ENCODE peak calls at places on chromosome 4, in four cellular contexts. One of them, this sample, is unnamed.

GRCh38 chr4:158170691-158171455 is 2.0 kb downstream of the GASK1B start:
- DNase-seq in adipocyte: no peak
- DNase-seq in dorsolateral prefrontal cortex: no peak
- DNase-seq in left ventricle myocardium inferior: peak; percentile 85
- DNase-seq in this sample: no peak

GRCh38 chr4:132540797-132541196 is 608.3 kb upstream of the PCDH10 start:
- DNase-seq in adipocyte: no peak
- DNase-seq in dorsolateral prefrontal cortex: no peak
- DNase-seq in left ventricle myocardium inferior: no peak
- DNase-seq in this sample: no peak

GRCh38 chr4:123939621-123940020 is 543.0 kb downstream of the SPRY1 start:
- DNase-seq in adipocyte: peak; percentile 74
- DNase-seq in dorsolateral prefrontal cortex: no peak
- DNase-seq in left ventricle myocardium inferior: no peak
- DNase-seq in this sample: no peak

GRCh38 chr4:71258323-71258722 is 80.5 kb upstream of the SLC4A4 start:
- DNase-seq in adipocyte: no peak
- DNase-seq in dorsolateral prefrontal cortex: no peak
- DNase-seq in left ventricle myocardium inferior: no peak
- DNase-seq in this sample: no peak

GRCh38 chr4:21413807-21414370 is 534.7 kb downstream of the KCNIP4 start:
- DNase-seq in adipocyte: no peak
- DNase-seq in dorsolateral prefrontal cortex: no peak
- DNase-seq in left ventricle myocardium inferior: no peak
- DNase-seq in this sample: no peak

GRCh38 chr4:8580321-8581093 is at the start of gene GPR78:
- DNase-seq in adipocyte: peak; percentile 69
- DNase-seq in dorsolateral prefrontal cortex: no peak
- DNase-seq in left ventricle myocardium inferior: peak; percentile 43
- DNase-seq in this sample: no peak

GRCh38 chr4:95238554-95238953 is 310.2 kb downstream of the UNC5C start:
- DNase-seq in adipocyte: no peak
- DNase-seq in dorsolateral prefrontal cortex: no peak
- DNase-seq in left ventricle myocardium inferior: no peak
- DNase-seq in this sample: no peak

GRCh38 chr4:68855771-68856170 is 40.0 kb downstream of the UGT2B10 start:
- DNase-seq in adipocyte: no peak
- DNase-seq in dorsolateral prefrontal cortex: no peak
- DNase-seq in left ventricle myocardium inferior: no peak
- DNase-seq in this sample: no peak

GRCh38 chr4:105741548-105741947 is 33.0 kb downstream of the GSTCD start:
- DNase-seq in adipocyte: peak; percentile 68
- DNase-seq in dorsolateral prefrontal cortex: no peak
- DNase-seq in left ventricle myocardium inferior: no peak
- DNase-seq in this sample: no peak

GRCh38 chr4:153466637-153467153 is 535 bp downstream of the TMEM131L start:
- DNase-seq in adipocyte: no peak
- DNase-seq in dorsolateral prefrontal cortex: no peak
- DNase-seq in left ventricle myocardium inferior: no peak
- DNase-seq in this sample: no peak

GRCh38 chr4:5662555-5662954 is 45.8 kb downstream of the EVC2 start:
- DNase-seq in adipocyte: no peak
- DNase-seq in dorsolateral prefrontal cortex: no peak
- DNase-seq in left ventricle myocardium inferior: no peak
- DNase-seq in this sample: no peak

GRCh38 chr4:54090804-54091623 is 8.9 kb upstream of the GSX2 start:
- DNase-seq in adipocyte: peak; percentile 57
- DNase-seq in dorsolateral prefrontal cortex: no peak
- DNase-seq in left ventricle myocardium inferior: peak; percentile 45
- DNase-seq in this sample: no peak
- H3K4me3 ChIP-seq in adipocyte: peak overlapping the region; percentile 82
- H3K4me3 ChIP-seq in dorsolateral prefrontal cortex: peak overlapping the region; percentile 67
- H3K4me3 ChIP-seq in left ventricle myocardium inferior: peak overlapping the region; percentile 67
- H3K4me3 ChIP-seq in this sample: peak overlapping the region; percentile 50

GRCh38 chr4:155376387-155377268 is at the start of gene MAP9:
- DNase-seq in adipocyte: peak; percentile 98
- DNase-seq in dorsolateral prefrontal cortex: peak; percentile 96
- DNase-seq in left ventricle myocardium inferior: peak; percentile 86
- DNase-seq in this sample: peak; percentile 91

GRCh38 chr4:155371432-155372043 is 5.2 kb downstream of the MAP9 start:
- DNase-seq in adipocyte: peak; percentile 68
- DNase-seq in dorsolateral prefrontal cortex: no peak
- DNase-seq in left ventricle myocardium inferior: no peak
- DNase-seq in this sample: no peak

DNA sequence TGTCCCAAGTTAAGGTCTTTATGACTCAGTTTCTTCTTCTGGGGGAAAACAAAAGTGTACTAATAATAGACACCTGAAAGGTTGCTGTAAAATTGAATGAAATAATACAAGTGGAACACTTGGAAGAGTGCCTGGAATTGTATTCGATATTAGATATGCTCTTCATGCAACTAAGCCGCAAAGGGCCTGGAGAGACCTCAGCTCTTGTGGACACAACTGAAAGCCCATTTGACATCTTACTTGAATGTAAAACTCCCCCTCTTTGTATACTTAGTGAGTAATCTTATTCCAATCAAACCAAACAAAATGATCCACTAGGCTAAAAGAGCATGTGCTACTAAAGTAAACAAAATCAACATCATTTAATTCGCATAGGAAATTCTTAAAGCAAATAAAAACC is 516 bp upstream of the MAP9 start:
- DNase-seq in adipocyte: peak; percentile 22
- DNase-seq in dorsolateral prefrontal cortex: no peak
- DNase-seq in left ventricle myocardium inferior: no peak
- DNase-seq in this sample: no peak
- H3K4me3 ChIP-seq in adipocyte: peak overlapping the region; percentile 95
- H3K4me3 ChIP-seq in dorsolateral prefrontal cortex: peak overlapping the region; percentile 93
- H3K4me3 ChIP-seq in left ventricle myocardium inferior: peak overlapping the region; percentile 73
- H3K4me3 ChIP-seq in this sample: peak overlapping the region; percentile 77

GRCh38 chr4:151519728-151520415 is 110.9 kb downstream of the FHIP1A start:
- DNase-seq in adipocyte: no peak
- DNase-seq in dorsolateral prefrontal cortex: no peak
- DNase-seq in left ventricle myocardium inferior: no peak
- DNase-seq in this sample: no peak

GRCh38 chr4:151517896-151518295 is 108.9 kb downstream of the FHIP1A start:
- DNase-seq in adipocyte: no peak
- DNase-seq in dorsolateral prefrontal cortex: no peak
- DNase-seq in left ventricle myocardium inferior: no peak
- DNase-seq in this sample: no peak

GRCh38 chr4:151522790-151523332 is 113.9 kb downstream of the FHIP1A start:
- DNase-seq in adipocyte: no peak
- DNase-seq in dorsolateral prefrontal cortex: no peak
- DNase-seq in left ventricle myocardium inferior: no peak
- DNase-seq in this sample: no peak

DNA sequence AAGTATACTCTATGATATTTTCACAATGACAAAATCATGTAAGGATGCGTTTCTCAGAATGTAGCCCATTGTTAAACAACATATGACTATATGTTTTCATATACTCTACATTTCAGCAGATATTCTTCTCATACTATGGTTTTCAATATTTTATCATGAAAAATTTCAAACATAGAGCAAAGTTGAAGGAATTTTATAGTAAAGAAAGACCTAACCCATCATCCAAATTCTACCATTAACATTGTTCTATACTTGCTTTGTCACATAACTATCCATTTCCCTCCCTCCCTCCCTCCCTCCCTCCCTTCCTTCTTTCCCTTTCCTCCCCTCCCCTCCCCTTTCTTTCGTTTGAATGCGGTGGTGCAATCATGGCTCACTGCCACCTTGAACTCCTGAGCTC is 109.4 kb downstream of the FHIP1A start:
- DNase-seq in adipocyte: no peak
- DNase-seq in dorsolateral prefrontal cortex: no peak
- DNase-seq in left ventricle myocardium inferior: no peak
- DNase-seq in this sample: no peak
- H3K4me3 ChIP-seq in adipocyte: no peak overlapping the region
- H3K4me3 ChIP-seq in dorsolateral prefrontal cortex: no peak overlapping the region
- H3K4me3 ChIP-seq in left ventricle myocardium inferior: no peak overlapping the region
- H3K4me3 ChIP-seq in this sample: no peak overlapping the region

GRCh38 chr4:112288455-112288854 is 2.8 kb upstream of the TIFA start:
- DNase-seq in adipocyte: no peak
- DNase-seq in dorsolateral prefrontal cortex: no peak
- DNase-seq in left ventricle myocardium inferior: no peak
- DNase-seq in this sample: peak; percentile 73
- H3K4me3 ChIP-seq in adipocyte: no peak overlapping the region
- H3K4me3 ChIP-seq in dorsolateral prefrontal cortex: no peak overlapping the region
- H3K4me3 ChIP-seq in left ventricle myocardium inferior: no peak overlapping the region
- H3K4me3 ChIP-seq in this sample: peak overlapping the region; percentile 34

DNA sequence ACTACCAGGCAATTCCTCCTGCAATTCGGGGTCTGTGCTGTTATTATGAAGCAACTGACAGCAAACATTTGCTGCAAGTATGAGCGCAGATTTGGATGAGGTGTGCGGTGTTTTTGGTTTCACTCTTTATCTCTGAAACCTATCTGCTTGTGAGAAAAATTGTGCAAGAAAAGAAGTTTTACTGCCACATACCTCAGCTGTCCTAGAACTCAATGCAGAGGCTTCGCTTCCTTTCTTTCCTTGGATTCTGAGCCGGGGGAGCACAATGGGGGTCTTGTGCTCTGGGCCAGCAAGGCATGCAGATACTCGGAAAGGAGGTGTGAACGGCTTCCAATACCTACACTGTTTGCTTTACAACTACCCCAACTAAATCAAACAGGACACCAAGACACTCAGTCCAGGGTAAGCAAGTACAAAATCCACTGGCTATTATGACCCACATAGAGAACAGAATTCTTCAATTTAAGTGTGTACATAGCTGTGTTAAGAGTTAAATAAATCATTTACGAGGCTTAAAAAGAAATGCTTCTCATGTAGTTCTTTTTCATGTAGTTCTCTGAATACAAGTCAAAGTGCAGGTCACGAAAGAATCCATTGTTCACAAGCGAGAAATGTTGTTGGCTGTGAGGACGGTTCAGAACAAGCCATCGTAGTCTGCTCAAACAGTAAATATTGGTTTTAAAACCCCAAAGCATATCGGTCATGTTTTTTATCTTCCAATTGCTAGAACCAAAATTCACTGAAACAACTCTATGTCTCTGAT is 1.1 kb downstream of the SORBS2 start:
- DNase-seq in adipocyte: no peak
- DNase-seq in dorsolateral prefrontal cortex: no peak
- DNase-seq in left ventricle myocardium inferior: no peak
- DNase-seq in this sample: no peak
- H3K4me3 ChIP-seq in adipocyte: no peak overlapping the region
- H3K4me3 ChIP-seq in dorsolateral prefrontal cortex: peak overlapping the region; percentile 69
- H3K4me3 ChIP-seq in left ventricle myocardium inferior: peak overlapping the region; percentile 70
- H3K4me3 ChIP-seq in this sample: peak overlapping the region; percentile 53

DNA sequence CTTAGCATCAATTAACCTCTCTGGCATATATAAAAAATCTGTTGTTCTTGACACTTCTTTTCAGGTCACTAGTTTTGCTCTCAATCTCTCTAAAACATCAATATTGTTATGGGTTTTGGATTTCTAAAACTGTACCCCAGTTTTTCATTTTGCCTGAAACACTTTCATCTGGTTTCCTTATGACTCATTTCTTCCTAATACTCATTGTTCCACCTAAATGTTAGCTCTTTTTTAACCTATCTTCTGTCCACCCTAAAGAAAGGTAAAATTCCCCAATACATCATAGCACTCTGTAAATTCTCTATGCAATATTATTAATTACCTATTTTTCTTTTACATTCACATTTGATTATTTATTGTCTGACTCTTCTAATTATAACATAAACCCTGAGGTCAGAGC is 575.5 kb upstream of the NDST4 start:
- DNase-seq in adipocyte: no peak
- DNase-seq in dorsolateral prefrontal cortex: no peak
- DNase-seq in left ventricle myocardium inferior: no peak
- DNase-seq in this sample: no peak
- H3K4me3 ChIP-seq in adipocyte: no peak overlapping the region
- H3K4me3 ChIP-seq in dorsolateral prefrontal cortex: no peak overlapping the region
- H3K4me3 ChIP-seq in left ventricle myocardium inferior: no peak overlapping the region
- H3K4me3 ChIP-seq in this sample: no peak overlapping the region

DNA sequence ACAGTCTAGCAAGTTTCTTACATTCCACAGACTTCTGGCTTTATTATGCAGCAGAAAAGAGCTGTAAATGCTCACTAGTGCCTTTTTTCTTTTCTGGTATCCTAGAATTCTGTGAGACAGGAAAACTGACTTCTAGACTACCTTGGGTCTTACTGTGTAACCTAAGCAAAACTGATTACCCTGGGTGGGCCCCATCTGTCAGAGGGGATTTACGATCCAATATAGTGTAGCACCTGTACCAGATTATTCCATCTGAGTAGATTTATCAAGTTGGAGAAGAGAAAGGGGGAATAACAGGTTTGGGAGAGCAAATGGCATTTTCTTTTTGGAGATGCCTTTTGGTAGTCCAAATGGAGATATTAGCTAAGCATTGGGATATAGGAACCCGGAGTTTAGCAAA is 46.7 kb downstream of the FSTL5 start:
- DNase-seq in adipocyte: no peak
- DNase-seq in dorsolateral prefrontal cortex: no peak
- DNase-seq in left ventricle myocardium inferior: no peak
- DNase-seq in this sample: no peak
- H3K4me3 ChIP-seq in adipocyte: no peak overlapping the region
- H3K4me3 ChIP-seq in dorsolateral prefrontal cortex: no peak overlapping the region
- H3K4me3 ChIP-seq in left ventricle myocardium inferior: no peak overlapping the region
- H3K4me3 ChIP-seq in this sample: no peak overlapping the region

GRCh38 chr4:146333895-146334262 is 119.5 kb downstream of the REELD1 start:
- DNase-seq in adipocyte: no peak
- DNase-seq in dorsolateral prefrontal cortex: no peak
- DNase-seq in left ventricle myocardium inferior: no peak
- DNase-seq in this sample: no peak
- H3K4me3 ChIP-seq in adipocyte: no peak overlapping the region
- H3K4me3 ChIP-seq in dorsolateral prefrontal cortex: no peak overlapping the region
- H3K4me3 ChIP-seq in left ventricle myocardium inferior: no peak overlapping the region
- H3K4me3 ChIP-seq in this sample: peak overlapping the region; percentile 33

DNA sequence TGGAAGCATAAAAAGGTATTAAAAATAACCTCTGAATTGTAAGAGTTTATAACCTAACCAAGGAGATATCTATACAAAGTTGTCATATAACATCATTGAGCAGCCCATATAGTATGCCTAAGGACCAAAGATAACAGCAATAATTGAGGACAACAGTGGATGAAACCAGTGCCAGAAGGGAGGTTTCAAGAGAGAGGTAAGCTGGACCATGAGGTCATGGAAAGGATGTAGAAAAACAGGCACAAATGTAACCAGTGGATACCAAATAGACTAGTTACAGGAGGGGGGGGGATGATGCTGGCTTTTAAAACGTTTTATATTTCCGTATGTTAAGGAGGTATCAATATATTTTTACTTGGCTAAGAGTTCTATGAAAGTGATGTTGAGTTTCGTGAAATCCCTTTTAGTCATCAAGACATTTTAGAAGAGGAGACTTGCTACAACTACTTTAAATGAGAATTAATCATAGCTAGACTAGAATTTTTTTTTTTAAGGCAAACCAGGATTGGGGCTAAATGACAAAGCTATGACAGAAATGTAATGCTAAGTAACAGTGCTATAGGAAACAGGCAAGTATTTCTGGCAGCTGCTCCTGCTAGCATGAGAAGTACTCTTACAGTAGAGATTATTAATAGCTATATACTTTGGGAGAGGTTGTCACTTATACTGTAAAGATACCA is 161.1 kb downstream of the FBXW7 start:
- DNase-seq in adipocyte: peak; percentile 25
- DNase-seq in dorsolateral prefrontal cortex: no peak
- DNase-seq in left ventricle myocardium inferior: no peak
- DNase-seq in this sample: no peak
- H3K4me3 ChIP-seq in adipocyte: no peak overlapping the region
- H3K4me3 ChIP-seq in dorsolateral prefrontal cortex: no peak overlapping the region
- H3K4me3 ChIP-seq in left ventricle myocardium inferior: peak overlapping the region; percentile 63
- H3K4me3 ChIP-seq in this sample: no peak overlapping the region